ENCODE peak calls at places on chromosomes 5 and 9, in four cellular contexts. I, N, E and C are unnamed samples.

GRCh38 chr5:33336911-33337620 is 103.7 kb upstream of the TARS1 start:
- DNase-seq in I (no peak), N (no peak), E (peak), C (no peak)

GRCh38 chr9:94829380-94830070 is 103.0 kb downstream of the AOPEP start:
- DNase-seq in I (no peak), N (no peak), E (no peak), C (peak)

GRCh38 chr5:83567741-83568530 is 96.4 kb downstream of the VCAN start:
- DNase-seq in I (peak), N (no peak), E (peak), C (peak)

GRCh38 chr5:147303976-147304375 is 69.2 kb downstream of the STK32A start:
- DNase-seq in I (peak), N (no peak), E (peak), C (no peak)

GRCh38 chr5:134131165-134131564 is 16.7 kb downstream of the TCF7 start:
- DNase-seq in I (no peak), N (no peak), E (no peak), C (no peak)

GRCh38 chr9:131815971-131816873 is 76.3 kb upstream of the RAPGEF1 start:
- DNase-seq in I (no peak), N (peak), E (no peak), C (peak)

GRCh38 chr5:52989781-52990530 is 804 bp downstream of the ITGA2 start:
- DNase-seq in I (peak), N (peak), E (peak), C (peak)

GRCh38 chr5:112390327-112390726 is 28.8 kb downstream of the EPB41L4A start:
- DNase-seq in I (peak), N (peak), E (no peak), C (no peak)

GRCh38 chr5:151678146-151678545 is 8.6 kb downstream of the SPARC start:
- DNase-seq in I (no peak), N (no peak), E (peak), C (no peak)

GRCh38 chr5:124806026-124806856 is 59.8 kb upstream of the ZNF608 start:
- DNase-seq in I (peak), N (peak), E (peak), C (peak)

GRCh38 chr9:122053951-122054350 is 39.2 kb downstream of the TTLL11 start:
- DNase-seq in I (no peak), N (no peak), E (no peak), C (no peak)

GRCh38 chr9:70049236-70049635 is 5.6 kb downstream of the MAMDC2 start:
- DNase-seq in I (peak), N (no peak), E (peak), C (peak)

GRCh38 chr5:175778951-175779475 is 92.4 kb upstream of the CPLX2 start:
- DNase-seq in I (no peak), N (peak), E (no peak), C (peak)

GRCh38 chr5:105213078-105213477 is 1650.5 kb upstream of the NUDT12 start:
- DNase-seq in I (no peak), N (no peak), E (no peak), C (no peak)

GRCh38 chr9:91148306-91148705 is 213.4 kb downstream of the AUH start:
- DNase-seq in I (no peak), N (no peak), E (no peak), C (no peak)

GRCh38 chr9:105050296-105050695 is 122.3 kb upstream of the ABCA1 start:
- DNase-seq in I (no peak), N (no peak), E (peak), C (no peak)

GRCh38 chr9:87725356-87725899 is 491 bp upstream of the CTSL start:
- DNase-seq in I (no peak), N (no peak), E (peak), C (no peak)

GRCh38 chr9:125511780-125512179 is 195.2 kb downstream of the MAPKAP1 start:
- DNase-seq in I (no peak), N (no peak), E (no peak), C (peak)

GRCh38 chr5:43627028-43627427 is 24.0 kb downstream of the NNT start:
- DNase-seq in I (peak), N (peak), E (peak), C (peak)

GRCh38 chr9:121972501-121972981 is 120.6 kb downstream of the TTLL11 start:
- DNase-seq in I (peak), N (no peak), E (peak), C (no peak)

GRCh38 chr9:107755267-107755666 is 265.7 kb upstream of the KLF4 start:
- DNase-seq in I (peak), N (no peak), E (peak), C (peak)

GRCh38 chr5:17248999-17249634 is 31.7 kb downstream of the BASP1 start:
- DNase-seq in I (peak), N (no peak), E (peak), C (no peak)

GRCh38 chr9:99431103-99431502 is 209.0 kb downstream of the SEC61B start:
- DNase-seq in I (no peak), N (no peak), E (peak), C (no peak)

GRCh38 chr5:135472141-135472540 is 20.0 kb upstream of the TIFAB start:
- DNase-seq in I (no peak), N (no peak), E (no peak), C (no peak)

GRCh38 chr5:112795944-112796678 is 58.4 kb downstream of the APC start:
- DNase-seq in I (no peak), N (no peak), E (no peak), C (no peak)

GRCh38 chr9:71909887-71910601 is 949 bp downstream of the ABHD17B start:
- DNase-seq in I (peak), N (no peak), E (peak), C (peak)

GRCh38 chr5:139382371-139382770 is 726 bp downstream of the SLC23A1 start:
- DNase-seq in I (no peak), N (no peak), E (no peak), C (no peak)

GRCh38 chr9:115109486-115109885 is 8.5 kb downstream of the TNC start:
- DNase-seq in I (no peak), N (no peak), E (peak), C (no peak)

GRCh38 chr5:4882186-4882585 is 257.9 kb upstream of the ADAMTS16 start:
- DNase-seq in I (no peak), N (no peak), E (no peak), C (no peak)

GRCh38 chr5:174910245-174910737 is 185.9 kb downstream of the MSX2 start:
- DNase-seq in I (peak), N (peak), E (peak), C (peak)

GRCh38 chr9:29816954-29817703 is 2243.8 kb upstream of the C9orf72 start:
- DNase-seq in I (no peak), N (no peak), E (no peak), C (no peak)

GRCh38 chr5:167573274-167574127 is 717.9 kb upstream of the WWC1 start:
- DNase-seq in I (peak), N (peak), E (peak), C (peak)

GRCh38 chr9:117763314-117763713 is 59.1 kb downstream of the TLR4 start:
- DNase-seq in I (no peak), N (no peak), E (no peak), C (no peak)

GRCh38 chr5:128271859-128272446 is 188.4 kb downstream of the SLC12A2 start:
- DNase-seq in I (peak), N (no peak), E (peak), C (no peak)

GRCh38 chr9:130120207-130120587 is 52.0 kb upstream of the NCS1 start:
- DNase-seq in I (no peak), N (no peak), E (no peak), C (no peak)

GRCh38 chr9:134811673-134812668 is 68.6 kb upstream of the FCN2 start:
- DNase-seq in I (no peak), N (peak), E (peak), C (no peak)